ENCODE peak calls at places on chromosome 15, in four cellular contexts. One of them, this sample, is unnamed. For H3K36me3, the result is how much of the 10 kb centered on the place peaks cover.

GRCh38 chr15:30023798-30024295 is 58.9 kb upstream of the GOLGA8J start:
- DNase-seq in H1: no peak
- DNase-seq in neuronal stem cell: no peak
- DNase-seq in IMR-90: peak
- DNase-seq in this sample: no peak

GRCh38 chr15:43792761-43793493 is 807 bp downstream of the SERF2 start:
- DNase-seq in H1: no peak
- DNase-seq in neuronal stem cell: peak
- DNase-seq in IMR-90: peak
- DNase-seq in this sample: peak

GRCh38 chr15:78083186-78083585 is 5.7 kb upstream of the TBC1D2B start:
- DNase-seq in H1: no peak
- DNase-seq in neuronal stem cell: no peak
- DNase-seq in IMR-90: no peak
- DNase-seq in this sample: no peak

GRCh38 chr15:84755736-84756527 is 7.5 kb downstream of the ZNF592 start:
- DNase-seq in H1: no peak
- DNase-seq in neuronal stem cell: no peak
- DNase-seq in IMR-90: no peak
- DNase-seq in this sample: peak

GRCh38 chr15:51274956-51275355 is 63.4 kb downstream of the CYP19A1 start:
- DNase-seq in H1: no peak
- DNase-seq in neuronal stem cell: no peak
- DNase-seq in IMR-90: no peak
- DNase-seq in this sample: no peak

GRCh38 chr15:48855501-48856440 is 22.2 kb upstream of the EID1 start:
- DNase-seq in H1: no peak
- DNase-seq in neuronal stem cell: no peak
- DNase-seq in IMR-90: peak
- DNase-seq in this sample: peak

GRCh38 chr15:44633603-44634002 is 29.9 kb downstream of the SPG11 start:
- DNase-seq in H1: no peak
- DNase-seq in neuronal stem cell: no peak
- DNase-seq in IMR-90: peak
- DNase-seq in this sample: no peak

GRCh38 chr15:99741835-99742234 is 8.6 kb upstream of the LYSMD4 start:
- DNase-seq in H1: no peak
- DNase-seq in neuronal stem cell: no peak
- DNase-seq in IMR-90: no peak
- DNase-seq in this sample: no peak

GRCh38 chr15:40449275-40449674 is 8.5 kb downstream of the BAHD1 start:
- DNase-seq in H1: no peak
- DNase-seq in neuronal stem cell: no peak
- DNase-seq in IMR-90: peak
- DNase-seq in this sample: peak

GRCh38 chr15:77416954-77417353 is 3.0 kb downstream of the PEAK1 start:
- DNase-seq in H1: no peak
- DNase-seq in neuronal stem cell: no peak
- DNase-seq in IMR-90: no peak
- DNase-seq in this sample: peak

GRCh38 chr15:29183071-29183831 is 86.4 kb downstream of the NSMCE3 start:
- DNase-seq in H1: no peak
- DNase-seq in neuronal stem cell: no peak
- DNase-seq in IMR-90: no peak
- DNase-seq in this sample: no peak

GRCh38 chr15:70339551-70340517 is 242.1 kb upstream of the TLE3 start:
- DNase-seq in H1: no peak
- DNase-seq in neuronal stem cell: no peak
- DNase-seq in IMR-90: peak
- DNase-seq in this sample: no peak

GRCh38 chr15:69590201-69590600 is 137.6 kb downstream of the RPLP1 start:
- DNase-seq in H1: no peak
- DNase-seq in neuronal stem cell: no peak
- DNase-seq in IMR-90: no peak
- DNase-seq in this sample: no peak

GRCh38 chr15:60384526-60385127 is 13.2 kb downstream of the ANXA2 start:
- DNase-seq in H1: no peak
- DNase-seq in neuronal stem cell: no peak
- DNase-seq in IMR-90: no peak
- DNase-seq in this sample: no peak
- H3K36me3 ChIP-seq in H1: under half
- H3K36me3 ChIP-seq in neuronal stem cell: under half
- H3K36me3 ChIP-seq in IMR-90: under half
- H3K36me3 ChIP-seq in this sample: under half

GRCh38 chr15:82986442-82986780 is 401 bp downstream of the RAMAC start:
- DNase-seq in H1: no peak
- DNase-seq in neuronal stem cell: no peak
- DNase-seq in IMR-90: peak
- DNase-seq in this sample: no peak
- H3K4ac ChIP-seq in H1: no peak
- H3K4ac ChIP-seq in neuronal stem cell: no peak
- H3K4ac ChIP-seq in IMR-90: peak
- H3K4ac ChIP-seq in this sample: no peak

GRCh38 chr15:31378363-31378903 is 51.8 kb downstream of the KLF13 start:
- DNase-seq in H1: no peak
- DNase-seq in neuronal stem cell: no peak
- DNase-seq in IMR-90: no peak
- DNase-seq in this sample: no peak

GRCh38 chr15:31381801-31382692 is 55.4 kb downstream of the KLF13 start:
- DNase-seq in H1: no peak
- DNase-seq in neuronal stem cell: no peak
- DNase-seq in IMR-90: no peak
- DNase-seq in this sample: no peak

GRCh38 chr15:31379042-31379441 is 52.4 kb downstream of the KLF13 start:
- DNase-seq in H1: no peak
- DNase-seq in neuronal stem cell: no peak
- DNase-seq in IMR-90: no peak
- DNase-seq in this sample: no peak

GRCh38 chr15:31377030-31377429 is 50.4 kb downstream of the KLF13 start:
- DNase-seq in H1: no peak
- DNase-seq in neuronal stem cell: no peak
- DNase-seq in IMR-90: no peak
- DNase-seq in this sample: no peak

GRCh38 chr15:31379577-31379976 is 52.9 kb downstream of the KLF13 start:
- DNase-seq in H1: no peak
- DNase-seq in neuronal stem cell: no peak
- DNase-seq in IMR-90: no peak
- DNase-seq in this sample: no peak
- H3K36me3 ChIP-seq in H1: under half
- H3K36me3 ChIP-seq in neuronal stem cell: under half
- H3K36me3 ChIP-seq in IMR-90: under half
- H3K36me3 ChIP-seq in this sample: under half

GRCh38 chr15:63357657-63358161 is 23.9 kb downstream of the CA12 start:
- DNase-seq in H1: no peak
- DNase-seq in neuronal stem cell: no peak
- DNase-seq in IMR-90: no peak
- DNase-seq in this sample: no peak

GRCh38 chr15:63358296-63359029 is 23.2 kb downstream of the CA12 start:
- DNase-seq in H1: no peak
- DNase-seq in neuronal stem cell: no peak
- DNase-seq in IMR-90: no peak
- DNase-seq in this sample: no peak

GRCh38 chr15:63362196-63362595 is 19.4 kb downstream of the CA12 start:
- DNase-seq in H1: no peak
- DNase-seq in neuronal stem cell: no peak
- DNase-seq in IMR-90: no peak
- DNase-seq in this sample: no peak

GRCh38 chr15:63362873-63363272 is 18.8 kb downstream of the CA12 start:
- DNase-seq in H1: no peak
- DNase-seq in neuronal stem cell: no peak
- DNase-seq in IMR-90: no peak
- DNase-seq in this sample: no peak

DNA sequence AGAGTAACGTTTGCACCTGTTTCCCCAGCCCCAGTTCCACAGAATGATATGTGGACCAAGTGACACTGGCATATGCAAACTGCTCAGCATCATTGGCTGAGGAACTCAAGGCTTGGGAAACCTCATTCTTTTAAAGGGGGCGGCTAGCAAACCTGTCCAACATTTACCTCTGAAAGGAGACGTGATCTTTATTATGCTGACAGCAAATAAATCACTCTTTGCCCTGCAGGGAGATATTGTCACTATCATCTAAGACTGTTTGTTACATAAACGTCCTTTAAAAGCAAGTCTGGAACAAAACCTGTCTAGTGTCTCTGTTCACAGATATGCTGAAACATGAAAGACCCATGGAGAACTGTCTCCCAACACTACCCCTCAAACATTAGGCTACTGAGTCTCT is 21.5 kb downstream of the CA12 start:
- DNase-seq in H1: no peak
- DNase-seq in neuronal stem cell: no peak
- DNase-seq in IMR-90: no peak
- DNase-seq in this sample: no peak
- H3K4ac ChIP-seq in H1: no peak
- H3K4ac ChIP-seq in neuronal stem cell: no peak
- H3K4ac ChIP-seq in IMR-90: no peak
- H3K4ac ChIP-seq in this sample: no peak

GRCh38 chr15:72358532-72359180 is 17.2 kb downstream of the HEXA start:
- DNase-seq in H1: no peak
- DNase-seq in neuronal stem cell: no peak
- DNase-seq in IMR-90: peak
- DNase-seq in this sample: no peak

GRCh38 chr15:72354496-72354895 is 21.3 kb downstream of the HEXA start:
- DNase-seq in H1: no peak
- DNase-seq in neuronal stem cell: no peak
- DNase-seq in IMR-90: no peak
- DNase-seq in this sample: no peak

GRCh38 chr15:72358121-72358520 is 17.7 kb downstream of the HEXA start:
- DNase-seq in H1: no peak
- DNase-seq in neuronal stem cell: no peak
- DNase-seq in IMR-90: no peak
- DNase-seq in this sample: no peak

DNA sequence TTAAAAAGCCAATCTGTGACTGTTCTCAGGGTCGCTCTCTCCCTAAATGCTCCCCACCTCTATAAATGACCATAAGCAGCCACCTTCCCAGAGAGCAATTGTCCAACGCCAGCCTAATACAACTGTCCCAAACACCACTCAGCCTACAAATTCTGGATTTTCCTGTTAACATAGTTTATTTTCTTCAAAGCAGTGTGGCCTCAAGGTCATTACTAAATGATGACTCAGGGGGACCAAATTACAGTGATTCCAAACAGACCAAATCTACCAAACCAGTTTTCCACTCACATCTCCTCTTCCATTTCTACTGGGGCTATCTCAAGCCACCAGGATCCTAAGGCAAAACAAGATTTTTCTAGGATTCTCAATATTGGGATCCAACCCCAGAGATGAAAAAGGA is 22.5 kb downstream of the HEXA start:
- DNase-seq in H1: no peak
- DNase-seq in neuronal stem cell: no peak
- DNase-seq in IMR-90: peak
- DNase-seq in this sample: no peak
- H3K36me3 ChIP-seq in H1: under half
- H3K36me3 ChIP-seq in neuronal stem cell: half or more
- H3K36me3 ChIP-seq in IMR-90: half or more
- H3K36me3 ChIP-seq in this sample: under half

DNA sequence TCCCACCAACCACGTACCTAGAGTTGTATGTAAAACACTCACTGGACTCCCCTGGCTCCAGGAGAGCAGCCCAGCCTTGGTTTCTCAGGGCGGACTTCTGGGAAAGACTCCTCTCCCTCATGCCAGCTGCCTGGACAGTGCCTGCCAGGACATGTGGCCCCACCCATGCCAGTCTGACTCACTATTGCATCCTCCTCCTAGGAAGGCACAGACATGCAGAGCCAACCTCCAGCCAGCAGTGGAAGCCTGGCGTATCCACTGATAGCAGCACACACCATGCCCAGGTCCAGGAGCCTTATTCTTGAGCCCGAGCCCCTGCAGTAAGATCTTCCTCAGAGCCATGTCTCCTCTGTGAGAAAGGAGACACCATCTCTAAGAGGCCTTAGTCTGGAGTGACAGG is 8.6 kb downstream of the PKM start:
- DNase-seq in H1: no peak
- DNase-seq in neuronal stem cell: no peak
- DNase-seq in IMR-90: no peak
- DNase-seq in this sample: no peak
- H3K4ac ChIP-seq in H1: no peak
- H3K4ac ChIP-seq in neuronal stem cell: no peak
- H3K4ac ChIP-seq in IMR-90: peak
- H3K4ac ChIP-seq in this sample: no peak

GRCh38 chr15:74464216-74464615 is 3.3 kb upstream of the UBL7 start:
- DNase-seq in H1: no peak
- DNase-seq in neuronal stem cell: no peak
- DNase-seq in IMR-90: no peak
- DNase-seq in this sample: no peak
- H3K36me3 ChIP-seq in H1: under half
- H3K36me3 ChIP-seq in neuronal stem cell: under half
- H3K36me3 ChIP-seq in IMR-90: under half
- H3K36me3 ChIP-seq in this sample: under half

DNA sequence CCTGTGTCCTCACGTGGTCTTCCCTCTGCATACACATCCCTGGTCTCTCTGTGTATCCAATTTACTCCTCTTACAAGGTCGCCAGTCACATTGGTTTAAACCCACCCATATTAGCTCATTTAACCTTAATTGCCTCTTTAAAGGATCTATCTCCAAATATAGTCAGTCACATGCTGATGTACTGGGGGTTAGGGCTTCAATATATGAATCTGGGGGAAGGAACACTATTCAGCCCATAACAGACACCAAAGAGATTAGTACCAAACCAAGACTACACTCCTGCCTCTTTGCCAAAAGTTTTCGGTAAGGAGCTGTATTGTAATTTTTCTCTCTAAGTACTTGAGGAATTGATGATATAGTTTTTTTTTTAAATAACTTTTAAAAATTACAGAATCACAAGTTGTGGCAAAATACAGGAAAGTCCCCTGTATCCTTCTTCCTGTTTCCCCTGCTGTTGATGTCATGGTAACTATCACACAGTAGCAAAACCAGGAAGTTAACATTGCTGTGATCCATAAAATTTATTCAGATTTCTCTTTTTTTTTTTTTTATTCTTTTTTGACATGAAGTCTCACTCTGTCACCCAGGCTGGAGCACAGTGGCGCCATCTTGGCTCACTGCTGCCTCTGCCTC is 67.8 kb downstream of the SLCO3A1 start:
- DNase-seq in H1: no peak
- DNase-seq in neuronal stem cell: no peak
- DNase-seq in IMR-90: peak
- DNase-seq in this sample: no peak
- H3K4ac ChIP-seq in H1: no peak
- H3K4ac ChIP-seq in neuronal stem cell: no peak
- H3K4ac ChIP-seq in IMR-90: no peak
- H3K4ac ChIP-seq in this sample: no peak